ENCODE peak calls at places on chromosome 11, in six cellular contexts. D, R, H, V, J and P are unnamed samples.

GRCh38 chr11:94543695-94544581 is at the start of gene FUT4:
- DNase-seq in D (peak), R (peak), H (peak), V (peak), J (peak), P (peak)

GRCh38 chr11:40338739-40339138 is 1120.7 kb downstream of the LRRC4C start:
- DNase-seq in D (no peak), R (peak), H (no peak), V (no peak), J (peak), P (peak)

GRCh38 chr11:67266424-67267187 is at the start of gene GRK2:
- DNase-seq in D (peak), R (no peak), H (no peak), V (peak), J (no peak), P (no peak)

GRCh38 chr11:16902182-16902581 is 112.0 kb downstream of the PLEKHA7 start:
- DNase-seq in D (no peak), R (peak), H (no peak), V (no peak), J (no peak), P (peak)

GRCh38 chr11:124536520-124536919 is 6.9 kb downstream of the OR8B12 start:
- DNase-seq in D (no peak), R (peak), H (no peak), V (no peak), J (peak), P (no peak)

GRCh38 chr11:104792861-104793260 is 105.4 kb downstream of the CASP12 start:
- DNase-seq in D (no peak), R (no peak), H (no peak), V (no peak), J (no peak), P (no peak)

GRCh38 chr11:131582021-131582531 is 211.7 kb downstream of the NTM start:
- DNase-seq in D (no peak), R (no peak), H (no peak), V (no peak), J (no peak), P (no peak)

GRCh38 chr11:36385121-36385530 is 89.0 kb downstream of the PRR5L start:
- DNase-seq in D (no peak), R (no peak), H (no peak), V (no peak), J (peak), P (no peak)

GRCh38 chr11:29312817-29313216 is 704.0 kb downstream of the KCNA4 start:
- DNase-seq in D (no peak), R (peak), H (no peak), V (no peak), J (peak), P (peak)

GRCh38 chr11:79437274-79437980 is 3.4 kb downstream of the TENM4 start:
- DNase-seq in D (no peak), R (peak), H (peak), V (peak), J (peak), P (peak)
- H3K27ac ChIP-seq in D (no peak), R (peak), H (peak), V (no peak), J (peak), P (peak)

DNA sequence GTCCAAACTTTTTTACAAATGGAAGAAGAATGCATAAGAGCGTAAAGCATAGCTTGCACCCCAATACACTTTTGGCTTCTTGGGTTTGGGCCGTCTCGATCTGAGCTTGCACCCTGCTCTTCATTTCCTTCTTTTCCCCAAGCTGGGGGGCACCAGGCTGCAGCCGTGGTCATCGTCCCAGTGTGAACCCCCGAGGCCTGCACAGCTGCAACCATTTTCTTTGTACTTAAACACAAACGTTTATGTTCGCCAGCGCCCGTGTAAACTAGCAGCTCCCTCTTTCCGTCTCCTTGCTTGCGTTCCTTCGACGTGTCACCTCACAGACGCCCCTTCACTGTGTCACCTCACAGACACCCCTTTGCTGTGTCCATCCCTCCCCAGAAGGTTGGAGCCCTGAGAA is 10.1 kb downstream of the KRTAP5-5 start:
- DNase-seq in D (no peak), R (no peak), H (no peak), V (no peak), J (no peak), P (no peak)
- TF ChIP-seq CTCF in D (no peak), R (no peak), H (no peak), V (no peak), J (no peak), P (no peak)

DNA sequence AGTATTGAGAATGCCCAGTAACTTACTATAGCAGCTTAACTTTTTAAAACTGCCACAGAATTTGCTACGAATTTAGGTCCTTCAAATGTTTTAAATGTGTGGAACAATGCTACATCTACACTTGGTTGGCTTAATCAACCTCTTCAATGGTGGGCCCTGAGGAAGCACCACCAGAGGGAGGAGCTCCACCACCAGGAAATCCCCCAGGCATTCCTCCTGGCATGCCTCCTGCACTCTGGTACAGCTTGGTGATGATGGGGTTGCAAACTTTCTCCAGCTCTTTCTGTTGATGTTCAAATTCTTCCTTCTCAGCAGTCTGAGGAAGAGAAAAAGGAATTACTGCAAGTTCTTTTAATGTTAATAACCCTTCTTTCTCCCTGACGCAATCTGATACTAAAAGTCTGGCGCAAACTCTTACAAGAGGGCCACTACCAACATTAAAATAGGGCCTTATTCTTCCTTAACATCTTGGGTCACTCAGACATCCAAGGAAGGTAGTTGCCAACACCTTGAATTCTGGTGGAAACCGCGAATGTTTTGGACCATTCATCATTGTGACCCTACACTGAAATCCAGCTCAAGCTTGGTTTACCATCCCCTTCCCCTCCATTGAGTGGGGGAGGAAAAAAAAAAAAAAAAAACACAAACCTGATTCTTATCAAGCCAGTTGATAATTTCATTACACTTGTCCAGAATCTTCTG is 4.2 kb downstream of the HSPA8 start:
- DNase-seq in D (no peak), R (no peak), H (no peak), V (no peak), J (no peak), P (no peak)
- H3K27ac ChIP-seq in D (no peak), R (no peak), H (no peak), V (no peak), J (no peak), P (peak)

GRCh38 chr11:10394229-10395100 is 60.6 kb upstream of the AMPD3 start:
- DNase-seq in D (peak), R (no peak), H (no peak), V (no peak), J (peak), P (no peak)

GRCh38 chr11:10396771-10397170 is 58.3 kb upstream of the AMPD3 start:
- DNase-seq in D (no peak), R (no peak), H (no peak), V (no peak), J (no peak), P (no peak)

GRCh38 chr11:10398525-10398924 is 56.5 kb upstream of the AMPD3 start:
- DNase-seq in D (no peak), R (no peak), H (no peak), V (no peak), J (no peak), P (no peak)

GRCh38 chr11:10395196-10395897 is 59.7 kb upstream of the AMPD3 start:
- DNase-seq in D (no peak), R (no peak), H (no peak), V (no peak), J (no peak), P (no peak)

DNA sequence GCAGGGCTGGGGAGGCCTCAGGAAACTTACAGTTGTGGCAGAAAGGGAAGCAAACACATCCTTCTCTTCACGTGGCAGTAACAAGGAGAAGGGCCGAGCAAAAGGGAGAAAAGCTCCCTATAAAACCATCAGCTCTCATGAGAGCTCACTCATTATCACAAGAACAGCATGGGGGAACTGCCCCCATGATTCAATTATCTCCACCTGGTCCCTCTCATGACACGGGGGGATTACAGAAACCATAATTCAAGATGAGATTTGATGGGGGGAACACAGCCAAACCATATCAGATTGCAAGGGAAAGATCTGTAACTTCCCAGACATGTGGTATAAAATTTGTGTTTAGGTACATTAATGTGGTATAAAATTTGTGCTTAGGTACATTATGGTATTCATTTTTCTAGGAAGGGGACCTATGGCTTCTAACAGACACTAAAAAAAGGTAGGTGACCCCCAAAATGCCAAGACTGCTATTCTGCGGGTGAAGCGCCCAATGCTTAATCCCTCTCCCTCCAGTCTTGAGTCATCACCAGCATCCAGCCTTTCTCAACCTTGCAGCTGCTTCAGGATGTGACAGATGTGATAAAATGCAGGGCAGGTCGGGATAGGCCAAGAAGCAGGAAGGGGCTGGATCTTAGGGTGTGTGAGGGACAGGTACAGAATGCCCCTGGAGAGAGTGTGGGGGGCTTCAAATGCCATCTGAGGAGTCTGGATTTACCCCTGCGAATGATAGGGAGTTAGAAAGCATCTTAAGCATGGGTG is 57.7 kb upstream of the AMPD3 start:
- DNase-seq in D (no peak), R (no peak), H (no peak), V (no peak), J (no peak), P (no peak)
- TF ChIP-seq CTCF in D (no peak), R (no peak), H (no peak), V (no peak), J (no peak), P (no peak)

DNA sequence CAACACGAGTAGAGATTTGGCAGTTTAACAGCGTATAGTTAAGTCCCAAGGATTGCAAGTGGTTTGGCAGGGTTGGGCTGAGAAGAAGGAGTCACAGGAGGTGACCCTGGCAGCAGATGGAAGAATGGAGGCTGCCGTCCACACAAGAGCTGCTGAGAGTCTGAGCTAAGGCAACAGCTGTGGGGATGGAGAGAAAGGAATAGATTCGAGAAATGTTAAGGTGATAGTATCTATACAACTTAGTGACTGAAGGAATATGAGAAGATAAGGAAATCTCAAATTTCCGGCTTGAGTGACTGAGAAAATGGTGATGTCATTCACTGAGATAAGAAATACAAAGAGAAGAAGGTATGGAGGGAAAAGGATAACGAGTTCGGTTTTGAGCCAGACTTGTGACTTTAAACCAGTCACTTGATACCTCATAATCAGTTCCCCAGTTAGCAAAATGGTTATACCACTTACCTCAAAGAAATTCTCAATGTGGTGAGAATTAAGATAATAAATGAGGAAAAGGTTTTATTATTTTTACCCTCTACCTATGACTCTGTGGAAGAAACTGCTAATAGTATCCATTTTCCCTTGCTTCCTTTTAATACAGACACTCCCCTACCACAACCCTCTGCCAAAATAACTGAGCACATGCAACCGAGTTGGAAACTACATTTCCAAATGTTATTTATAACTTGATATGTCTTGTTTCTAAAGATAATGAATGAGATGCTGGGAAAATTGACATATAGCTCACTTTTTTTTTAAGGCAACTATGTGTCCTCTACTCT is 30.7 kb downstream of the FAM168A start:
- DNase-seq in D (no peak), R (no peak), H (no peak), V (no peak), J (no peak), P (no peak)
- H3K27ac ChIP-seq in D (no peak), R (no peak), H (no peak), V (no peak), J (no peak), P (no peak)

GRCh38 chr11:12746593-12747097 is 72.4 kb downstream of the TEAD1 start:
- DNase-seq in D (no peak), R (peak), H (no peak), V (peak), J (peak), P (peak)
- TF ChIP-seq CTCF in D (no peak), R (no peak), H (no peak), V (no peak), J (no peak), P (no peak)

DNA sequence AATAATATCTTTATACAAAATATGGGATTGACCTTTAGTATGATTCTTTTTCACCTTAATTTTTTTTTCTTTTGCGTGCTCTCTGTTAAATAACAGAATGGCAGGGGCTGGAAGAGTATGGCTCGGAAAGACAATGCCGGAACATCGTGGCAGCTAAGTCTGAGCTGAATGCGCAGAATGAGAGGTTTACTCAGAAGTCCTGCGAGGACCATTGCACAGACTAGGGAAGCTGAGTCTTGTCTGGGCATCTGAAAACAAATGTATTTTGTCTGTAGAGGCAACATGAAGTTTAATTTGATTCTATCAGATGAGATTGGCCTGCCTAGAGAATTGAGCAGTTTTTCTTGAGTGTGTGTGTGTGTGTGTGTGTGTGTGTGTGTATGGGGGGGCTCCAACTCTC is 244.2 kb upstream of the SORL1-AS1 start:
- DNase-seq in D (no peak), R (no peak), H (no peak), V (no peak), J (no peak), P (no peak)
- H3K27ac ChIP-seq in D (no peak), R (no peak), H (peak), V (peak), J (no peak), P (no peak)

GRCh38 chr11:91587131-91587530 is 637.5 kb upstream of the FAT3 start:
- DNase-seq in D (no peak), R (no peak), H (no peak), V (no peak), J (no peak), P (no peak)

GRCh38 chr11:91596111-91596510 is 628.5 kb upstream of the FAT3 start:
- DNase-seq in D (no peak), R (no peak), H (no peak), V (no peak), J (no peak), P (no peak)

GRCh38 chr11:91585035-91585801 is 639.4 kb upstream of the FAT3 start:
- DNase-seq in D (no peak), R (no peak), H (no peak), V (no peak), J (no peak), P (no peak)

DNA sequence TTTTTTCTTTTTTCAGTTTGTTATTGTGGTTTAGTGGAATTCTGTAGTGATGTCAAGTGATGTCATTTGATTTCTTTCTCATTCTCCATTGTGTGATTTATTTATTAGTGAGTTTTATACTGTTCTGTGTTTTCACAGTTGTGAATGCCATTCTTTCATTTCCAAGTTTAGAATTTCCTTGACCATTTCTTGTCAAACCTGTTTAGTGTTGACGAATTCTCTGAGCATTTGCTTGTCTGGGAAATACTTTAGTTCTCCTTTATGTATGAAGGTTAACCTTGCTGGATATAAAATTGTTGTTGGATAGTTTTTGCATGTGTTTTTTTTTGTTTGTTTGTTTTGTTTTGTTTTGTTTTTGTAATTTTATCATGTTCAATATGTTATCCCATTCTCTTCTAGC is 633.6 kb upstream of the FAT3 start:
- DNase-seq in D (no peak), R (no peak), H (no peak), V (no peak), J (no peak), P (no peak)
- TF ChIP-seq CTCF in D (no peak), R (no peak), H (no peak), V (no peak), J (no peak), P (no peak)

GRCh38 chr11:57547854-57548377 is 10.5 kb downstream of the SMTNL1 start:
- DNase-seq in D (no peak), R (no peak), H (no peak), V (no peak), J (no peak), P (no peak)
- H3K27ac ChIP-seq in D (no peak), R (no peak), H (no peak), V (no peak), J (no peak), P (peak)